ENCODE peak calls at places on chromosomes 16 and 17, in seven cellular contexts. One of them, this sample, is unnamed.

GRCh38 chr17:40818343-40818732 is 4.1 kb downstream of the KRT10 start:
- DNase-seq in body of pancreas: no peak
- DNase-seq in mammary epithelial cell: no peak
- DNase-seq in Right ventricle myocardium superior: no peak
- DNase-seq in stimulated activated CD4-positive, alpha-beta T cell treated with anti-CD3 and anti-CD28 coated beads, Interleukin-4, amount 100 ng/mL, for 24 hours: no peak
- DNase-seq in keratinocyte: no peak
- DNase-seq in T-helper 17 cell: no peak
- DNase-seq in this sample: no peak

GRCh38 chr16:88455610-88456355 is 2.7 kb downstream of the ZFPM1 start:
- DNase-seq in body of pancreas: peak; percentile 62
- DNase-seq in mammary epithelial cell: peak; percentile 43
- DNase-seq in Right ventricle myocardium superior: no peak
- DNase-seq in stimulated activated CD4-positive, alpha-beta T cell treated with anti-CD3 and anti-CD28 coated beads, Interleukin-4, amount 100 ng/mL, for 24 hours: peak; percentile 86
- DNase-seq in keratinocyte: no peak
- DNase-seq in T-helper 17 cell: peak; percentile 44
- DNase-seq in this sample: no peak

GRCh38 chr17:72409405-72410002 is 288.7 kb downstream of the SOX9 start:
- DNase-seq in body of pancreas: no peak
- DNase-seq in mammary epithelial cell: no peak
- DNase-seq in Right ventricle myocardium superior: no peak
- DNase-seq in stimulated activated CD4-positive, alpha-beta T cell treated with anti-CD3 and anti-CD28 coated beads, Interleukin-4, amount 100 ng/mL, for 24 hours: no peak
- DNase-seq in keratinocyte: no peak
- DNase-seq in T-helper 17 cell: no peak
- DNase-seq in this sample: no peak

GRCh38 chr16:84281077-84281476 is 13.6 kb upstream of the WFDC1 start:
- DNase-seq in body of pancreas: no peak
- DNase-seq in mammary epithelial cell: peak; percentile 26
- DNase-seq in Right ventricle myocardium superior: no peak
- DNase-seq in stimulated activated CD4-positive, alpha-beta T cell treated with anti-CD3 and anti-CD28 coated beads, Interleukin-4, amount 100 ng/mL, for 24 hours: no peak
- DNase-seq in keratinocyte: no peak
- DNase-seq in T-helper 17 cell: no peak
- DNase-seq in this sample: no peak

GRCh38 chr17:64155090-64155630 is 25.2 kb upstream of the ERN1 start:
- DNase-seq in body of pancreas: no peak
- DNase-seq in mammary epithelial cell: no peak
- DNase-seq in Right ventricle myocardium superior: no peak
- DNase-seq in stimulated activated CD4-positive, alpha-beta T cell treated with anti-CD3 and anti-CD28 coated beads, Interleukin-4, amount 100 ng/mL, for 24 hours: no peak
- DNase-seq in keratinocyte: no peak
- DNase-seq in T-helper 17 cell: no peak
- DNase-seq in this sample: no peak

GRCh38 chr17:78748730-78749317 is 33.2 kb downstream of the CYTH1 start:
- DNase-seq in body of pancreas: peak; percentile 29
- DNase-seq in mammary epithelial cell: peak; percentile 86
- DNase-seq in Right ventricle myocardium superior: peak; percentile 74
- DNase-seq in stimulated activated CD4-positive, alpha-beta T cell treated with anti-CD3 and anti-CD28 coated beads, Interleukin-4, amount 100 ng/mL, for 24 hours: peak; percentile 77
- DNase-seq in keratinocyte: no peak
- DNase-seq in T-helper 17 cell: peak; percentile 68
- DNase-seq in this sample: no peak

GRCh38 chr16:31198207-31198882 is 4.2 kb downstream of the PYCARD start:
- DNase-seq in body of pancreas: no peak
- DNase-seq in mammary epithelial cell: no peak
- DNase-seq in Right ventricle myocardium superior: no peak
- DNase-seq in stimulated activated CD4-positive, alpha-beta T cell treated with anti-CD3 and anti-CD28 coated beads, Interleukin-4, amount 100 ng/mL, for 24 hours: no peak
- DNase-seq in keratinocyte: no peak
- DNase-seq in T-helper 17 cell: no peak
- DNase-seq in this sample: no peak

GRCh38 chr17:75910699-75911098 is 6.0 kb upstream of the MRPL38 start:
- DNase-seq in body of pancreas: no peak
- DNase-seq in mammary epithelial cell: no peak
- DNase-seq in Right ventricle myocardium superior: no peak
- DNase-seq in stimulated activated CD4-positive, alpha-beta T cell treated with anti-CD3 and anti-CD28 coated beads, Interleukin-4, amount 100 ng/mL, for 24 hours: no peak
- DNase-seq in keratinocyte: no peak
- DNase-seq in T-helper 17 cell: no peak
- DNase-seq in this sample: no peak

GRCh38 chr17:81400939-81401726 is 5.9 kb downstream of the BAHCC1 start:
- DNase-seq in body of pancreas: no peak
- DNase-seq in mammary epithelial cell: no peak
- DNase-seq in Right ventricle myocardium superior: no peak
- DNase-seq in stimulated activated CD4-positive, alpha-beta T cell treated with anti-CD3 and anti-CD28 coated beads, Interleukin-4, amount 100 ng/mL, for 24 hours: no peak
- DNase-seq in keratinocyte: no peak
- DNase-seq in T-helper 17 cell: no peak
- DNase-seq in this sample: no peak

GRCh38 chr17:72725432-72726068 is 366.9 kb downstream of the SLC39A11 start:
- DNase-seq in body of pancreas: peak; percentile 66
- DNase-seq in mammary epithelial cell: peak; percentile 56
- DNase-seq in Right ventricle myocardium superior: peak; percentile 60
- DNase-seq in stimulated activated CD4-positive, alpha-beta T cell treated with anti-CD3 and anti-CD28 coated beads, Interleukin-4, amount 100 ng/mL, for 24 hours: peak; percentile 45
- DNase-seq in keratinocyte: peak; percentile 42
- DNase-seq in T-helper 17 cell: no peak
- DNase-seq in this sample: peak; percentile 10

GRCh38 chr17:44132275-44132821 is 8.9 kb upstream of the HDAC5 start:
- DNase-seq in body of pancreas: no peak
- DNase-seq in mammary epithelial cell: no peak
- DNase-seq in Right ventricle myocardium superior: no peak
- DNase-seq in stimulated activated CD4-positive, alpha-beta T cell treated with anti-CD3 and anti-CD28 coated beads, Interleukin-4, amount 100 ng/mL, for 24 hours: no peak
- DNase-seq in keratinocyte: no peak
- DNase-seq in T-helper 17 cell: no peak
- DNase-seq in this sample: no peak

GRCh38 chr17:80992077-80992947 is 671 bp downstream of the CHMP6 start:
- DNase-seq in body of pancreas: peak; percentile 33
- DNase-seq in mammary epithelial cell: no peak
- DNase-seq in Right ventricle myocardium superior: no peak
- DNase-seq in stimulated activated CD4-positive, alpha-beta T cell treated with anti-CD3 and anti-CD28 coated beads, Interleukin-4, amount 100 ng/mL, for 24 hours: no peak
- DNase-seq in keratinocyte: no peak
- DNase-seq in T-helper 17 cell: no peak
- DNase-seq in this sample: no peak

GRCh38 chr17:77698903-77699615 is 259.4 kb upstream of the TNRC6C start:
- DNase-seq in body of pancreas: no peak
- DNase-seq in mammary epithelial cell: no peak
- DNase-seq in Right ventricle myocardium superior: no peak
- DNase-seq in stimulated activated CD4-positive, alpha-beta T cell treated with anti-CD3 and anti-CD28 coated beads, Interleukin-4, amount 100 ng/mL, for 24 hours: no peak
- DNase-seq in keratinocyte: no peak
- DNase-seq in T-helper 17 cell: no peak
- DNase-seq in this sample: no peak

GRCh38 chr16:73794936-73795335 is 501.7 kb upstream of the PSMD7 start:
- DNase-seq in body of pancreas: no peak
- DNase-seq in mammary epithelial cell: no peak
- DNase-seq in Right ventricle myocardium superior: peak; percentile 69
- DNase-seq in stimulated activated CD4-positive, alpha-beta T cell treated with anti-CD3 and anti-CD28 coated beads, Interleukin-4, amount 100 ng/mL, for 24 hours: no peak
- DNase-seq in keratinocyte: no peak
- DNase-seq in T-helper 17 cell: no peak
- DNase-seq in this sample: no peak

GRCh38 chr16:66569131-66569530 is 2.9 kb downstream of the CMTM1 start:
- DNase-seq in body of pancreas: no peak
- DNase-seq in mammary epithelial cell: peak; percentile 26
- DNase-seq in Right ventricle myocardium superior: no peak
- DNase-seq in stimulated activated CD4-positive, alpha-beta T cell treated with anti-CD3 and anti-CD28 coated beads, Interleukin-4, amount 100 ng/mL, for 24 hours: no peak
- DNase-seq in keratinocyte: no peak
- DNase-seq in T-helper 17 cell: no peak
- DNase-seq in this sample: no peak

GRCh38 chr17:72927760-72928159 is 164.7 kb downstream of the SLC39A11 start:
- DNase-seq in body of pancreas: no peak
- DNase-seq in mammary epithelial cell: no peak
- DNase-seq in Right ventricle myocardium superior: no peak
- DNase-seq in stimulated activated CD4-positive, alpha-beta T cell treated with anti-CD3 and anti-CD28 coated beads, Interleukin-4, amount 100 ng/mL, for 24 hours: no peak
- DNase-seq in keratinocyte: no peak
- DNase-seq in T-helper 17 cell: no peak
- DNase-seq in this sample: no peak

GRCh38 chr17:2949469-2950044 is 113.8 kb downstream of the OR1D5 start:
- DNase-seq in body of pancreas: peak; percentile 89
- DNase-seq in mammary epithelial cell: peak; percentile 73
- DNase-seq in Right ventricle myocardium superior: peak; percentile 61
- DNase-seq in stimulated activated CD4-positive, alpha-beta T cell treated with anti-CD3 and anti-CD28 coated beads, Interleukin-4, amount 100 ng/mL, for 24 hours: no peak
- DNase-seq in keratinocyte: peak; percentile 41
- DNase-seq in T-helper 17 cell: no peak
- DNase-seq in this sample: no peak

GRCh38 chr17:15263680-15264079 is 1.4 kb downstream of the PMP22 start:
- DNase-seq in body of pancreas: no peak
- DNase-seq in mammary epithelial cell: no peak
- DNase-seq in Right ventricle myocardium superior: no peak
- DNase-seq in stimulated activated CD4-positive, alpha-beta T cell treated with anti-CD3 and anti-CD28 coated beads, Interleukin-4, amount 100 ng/mL, for 24 hours: no peak
- DNase-seq in keratinocyte: no peak
- DNase-seq in T-helper 17 cell: no peak
- DNase-seq in this sample: no peak

GRCh38 chr16:81973737-81974136 is 37.5 kb downstream of the SDR42E1 start:
- DNase-seq in body of pancreas: no peak
- DNase-seq in mammary epithelial cell: no peak
- DNase-seq in Right ventricle myocardium superior: no peak
- DNase-seq in stimulated activated CD4-positive, alpha-beta T cell treated with anti-CD3 and anti-CD28 coated beads, Interleukin-4, amount 100 ng/mL, for 24 hours: no peak
- DNase-seq in keratinocyte: no peak
- DNase-seq in T-helper 17 cell: no peak
- DNase-seq in this sample: no peak

GRCh38 chr16:3153077-3153368 is 18.2 kb downstream of the ZNF213 start:
- DNase-seq in body of pancreas: no peak
- DNase-seq in mammary epithelial cell: no peak
- DNase-seq in Right ventricle myocardium superior: no peak
- DNase-seq in stimulated activated CD4-positive, alpha-beta T cell treated with anti-CD3 and anti-CD28 coated beads, Interleukin-4, amount 100 ng/mL, for 24 hours: no peak
- DNase-seq in keratinocyte: no peak
- DNase-seq in T-helper 17 cell: no peak
- DNase-seq in this sample: no peak

GRCh38 chr17:82275326-82275725 is 1.8 kb upstream of the CSNK1D start:
- DNase-seq in body of pancreas: no peak
- DNase-seq in mammary epithelial cell: no peak
- DNase-seq in Right ventricle myocardium superior: no peak
- DNase-seq in stimulated activated CD4-positive, alpha-beta T cell treated with anti-CD3 and anti-CD28 coated beads, Interleukin-4, amount 100 ng/mL, for 24 hours: no peak
- DNase-seq in keratinocyte: no peak
- DNase-seq in T-helper 17 cell: no peak
- DNase-seq in this sample: no peak

GRCh38 chr17:17994271-17994670 is 21.6 kb downstream of the DRC3 start:
- DNase-seq in body of pancreas: no peak
- DNase-seq in mammary epithelial cell: no peak
- DNase-seq in Right ventricle myocardium superior: no peak
- DNase-seq in stimulated activated CD4-positive, alpha-beta T cell treated with anti-CD3 and anti-CD28 coated beads, Interleukin-4, amount 100 ng/mL, for 24 hours: no peak
- DNase-seq in keratinocyte: no peak
- DNase-seq in T-helper 17 cell: no peak
- DNase-seq in this sample: no peak

GRCh38 chr16:11111166-11111565 is 144.8 kb downstream of the SOCS1 start:
- DNase-seq in body of pancreas: no peak
- DNase-seq in mammary epithelial cell: no peak
- DNase-seq in Right ventricle myocardium superior: no peak
- DNase-seq in stimulated activated CD4-positive, alpha-beta T cell treated with anti-CD3 and anti-CD28 coated beads, Interleukin-4, amount 100 ng/mL, for 24 hours: no peak
- DNase-seq in keratinocyte: no peak
- DNase-seq in T-helper 17 cell: no peak
- DNase-seq in this sample: no peak

GRCh38 chr16:57316390-57317017 is 32.0 kb upstream of the PLLP start:
- DNase-seq in body of pancreas: no peak
- DNase-seq in mammary epithelial cell: peak; percentile 83
- DNase-seq in Right ventricle myocardium superior: no peak
- DNase-seq in stimulated activated CD4-positive, alpha-beta T cell treated with anti-CD3 and anti-CD28 coated beads, Interleukin-4, amount 100 ng/mL, for 24 hours: no peak
- DNase-seq in keratinocyte: no peak
- DNase-seq in T-helper 17 cell: no peak
- DNase-seq in this sample: peak; percentile 95

GRCh38 chr17:48611681-48612455 is 1.1 kb upstream of the HOXB7 start:
- DNase-seq in body of pancreas: no peak
- DNase-seq in mammary epithelial cell: no peak
- DNase-seq in Right ventricle myocardium superior: no peak
- DNase-seq in stimulated activated CD4-positive, alpha-beta T cell treated with anti-CD3 and anti-CD28 coated beads, Interleukin-4, amount 100 ng/mL, for 24 hours: no peak
- DNase-seq in keratinocyte: no peak
- DNase-seq in T-helper 17 cell: no peak
- DNase-seq in this sample: no peak

GRCh38 chr16:81873843-81874752 is 95.0 kb downstream of the PLCG2 start:
- DNase-seq in body of pancreas: peak; percentile 58
- DNase-seq in mammary epithelial cell: peak; percentile 27
- DNase-seq in Right ventricle myocardium superior: peak; percentile 61
- DNase-seq in stimulated activated CD4-positive, alpha-beta T cell treated with anti-CD3 and anti-CD28 coated beads, Interleukin-4, amount 100 ng/mL, for 24 hours: peak; percentile 35
- DNase-seq in keratinocyte: no peak
- DNase-seq in T-helper 17 cell: no peak
- DNase-seq in this sample: no peak

GRCh38 chr16:50297301-50298074 is 31.1 kb downstream of the ADCY7 start:
- DNase-seq in body of pancreas: no peak
- DNase-seq in mammary epithelial cell: no peak
- DNase-seq in Right ventricle myocardium superior: peak; percentile 39
- DNase-seq in stimulated activated CD4-positive, alpha-beta T cell treated with anti-CD3 and anti-CD28 coated beads, Interleukin-4, amount 100 ng/mL, for 24 hours: no peak
- DNase-seq in keratinocyte: no peak
- DNase-seq in T-helper 17 cell: no peak
- DNase-seq in this sample: no peak

GRCh38 chr17:15392326-15392739 is 50.9 kb upstream of the TEKT3 start:
- DNase-seq in body of pancreas: no peak
- DNase-seq in mammary epithelial cell: peak; percentile 96
- DNase-seq in Right ventricle myocardium superior: peak; percentile 56
- DNase-seq in stimulated activated CD4-positive, alpha-beta T cell treated with anti-CD3 and anti-CD28 coated beads, Interleukin-4, amount 100 ng/mL, for 24 hours: no peak
- DNase-seq in keratinocyte: peak; percentile 98
- DNase-seq in T-helper 17 cell: no peak
- DNase-seq in this sample: no peak

GRCh38 chr16:68740628-68741346 is 3.7 kb downstream of the CDH1 start:
- DNase-seq in body of pancreas: no peak
- DNase-seq in mammary epithelial cell: no peak
- DNase-seq in Right ventricle myocardium superior: no peak
- DNase-seq in stimulated activated CD4-positive, alpha-beta T cell treated with anti-CD3 and anti-CD28 coated beads, Interleukin-4, amount 100 ng/mL, for 24 hours: no peak
- DNase-seq in keratinocyte: no peak
- DNase-seq in T-helper 17 cell: no peak
- DNase-seq in this sample: no peak

GRCh38 chr17:74513987-74514631 is 17.2 kb downstream of the CD300LB start:
- DNase-seq in body of pancreas: no peak
- DNase-seq in mammary epithelial cell: peak; percentile 54
- DNase-seq in Right ventricle myocardium superior: no peak
- DNase-seq in stimulated activated CD4-positive, alpha-beta T cell treated with anti-CD3 and anti-CD28 coated beads, Interleukin-4, amount 100 ng/mL, for 24 hours: peak; percentile 32
- DNase-seq in keratinocyte: no peak
- DNase-seq in T-helper 17 cell: peak; percentile 39
- DNase-seq in this sample: no peak

GRCh38 chr16:70412385-70412784 is 26.5 kb downstream of the ST3GAL2 start:
- DNase-seq in body of pancreas: no peak
- DNase-seq in mammary epithelial cell: no peak
- DNase-seq in Right ventricle myocardium superior: no peak
- DNase-seq in stimulated activated CD4-positive, alpha-beta T cell treated with anti-CD3 and anti-CD28 coated beads, Interleukin-4, amount 100 ng/mL, for 24 hours: no peak
- DNase-seq in keratinocyte: no peak
- DNase-seq in T-helper 17 cell: no peak
- DNase-seq in this sample: no peak

GRCh38 chr17:63753215-63753614 is 11.6 kb upstream of the STRADA start:
- DNase-seq in body of pancreas: no peak
- DNase-seq in mammary epithelial cell: no peak
- DNase-seq in Right ventricle myocardium superior: no peak
- DNase-seq in stimulated activated CD4-positive, alpha-beta T cell treated with anti-CD3 and anti-CD28 coated beads, Interleukin-4, amount 100 ng/mL, for 24 hours: no peak
- DNase-seq in keratinocyte: no peak
- DNase-seq in T-helper 17 cell: no peak
- DNase-seq in this sample: no peak

GRCh38 chr17:61411944-61412859 is 12.6 kb downstream of the TBX2 start:
- DNase-seq in body of pancreas: peak; percentile 69
- DNase-seq in mammary epithelial cell: peak; percentile 81
- DNase-seq in Right ventricle myocardium superior: peak; percentile 90
- DNase-seq in stimulated activated CD4-positive, alpha-beta T cell treated with anti-CD3 and anti-CD28 coated beads, Interleukin-4, amount 100 ng/mL, for 24 hours: peak; percentile 78
- DNase-seq in keratinocyte: peak; percentile 55
- DNase-seq in T-helper 17 cell: peak; percentile 69
- DNase-seq in this sample: no peak

GRCh38 chr16:2964416-2965223 is 545 bp downstream of the KREMEN2 start:
- DNase-seq in body of pancreas: no peak
- DNase-seq in mammary epithelial cell: peak; percentile 70
- DNase-seq in Right ventricle myocardium superior: no peak
- DNase-seq in stimulated activated CD4-positive, alpha-beta T cell treated with anti-CD3 and anti-CD28 coated beads, Interleukin-4, amount 100 ng/mL, for 24 hours: peak; percentile 51
- DNase-seq in keratinocyte: no peak
- DNase-seq in T-helper 17 cell: peak; percentile 66
- DNase-seq in this sample: no peak

GRCh38 chr16:85358704-85359146 is 246.5 kb upstream of the CIBAR2 start:
- DNase-seq in body of pancreas: peak; percentile 49
- DNase-seq in mammary epithelial cell: no peak
- DNase-seq in Right ventricle myocardium superior: no peak
- DNase-seq in stimulated activated CD4-positive, alpha-beta T cell treated with anti-CD3 and anti-CD28 coated beads, Interleukin-4, amount 100 ng/mL, for 24 hours: no peak
- DNase-seq in keratinocyte: no peak
- DNase-seq in T-helper 17 cell: no peak
- DNase-seq in this sample: no peak

GRCh38 chr16:50997679-50998078 is 153.4 kb downstream of the SALL1 start:
- DNase-seq in body of pancreas: no peak
- DNase-seq in mammary epithelial cell: no peak
- DNase-seq in Right ventricle myocardium superior: no peak
- DNase-seq in stimulated activated CD4-positive, alpha-beta T cell treated with anti-CD3 and anti-CD28 coated beads, Interleukin-4, amount 100 ng/mL, for 24 hours: no peak
- DNase-seq in keratinocyte: no peak
- DNase-seq in T-helper 17 cell: no peak
- DNase-seq in this sample: no peak

GRCh38 chr16:56860226-56861020 is 4.6 kb upstream of the SLC12A3 start:
- DNase-seq in body of pancreas: no peak
- DNase-seq in mammary epithelial cell: no peak
- DNase-seq in Right ventricle myocardium superior: no peak
- DNase-seq in stimulated activated CD4-positive, alpha-beta T cell treated with anti-CD3 and anti-CD28 coated beads, Interleukin-4, amount 100 ng/mL, for 24 hours: peak; percentile 64
- DNase-seq in keratinocyte: no peak
- DNase-seq in T-helper 17 cell: no peak
- DNase-seq in this sample: no peak

This sample was measured in pulmonary artery endothelial cell.